ENCODE peak calls at places on chromosomes 13 and 19, in eight cellular contexts. D is stimulated activated CD4-positive, alpha-beta T cell treated with anti-CD3 and anti-CD28 coated beads, TNF-alpha, amount 100 ng/mL, for 24 hours; S is CD8-positive, alpha-beta memory T cell; L is erythroblast; H is T-helper 1 cell; X is MV-4-11; U is NCI-H345; G is GM23248. P is an unnamed sample.

GRCh38 chr19:13865578-13866462 is 11.1 kb upstream of the NANOS3 start:
- DNase-seq in D (no peak), S (no peak), L (no peak), H (no peak), X (no peak), U (no peak), G (peak), P (no peak)

GRCh38 chr19:17834350-17835181 is 13.2 kb downstream of the JAK3 start:
- DNase-seq in D (no peak), S (no peak), L (no peak), H (no peak), X (no peak), U (no peak), G (peak), P (no peak)

GRCh38 chr19:4267101-4267900 is 11.8 kb upstream of the SHD start:
- DNase-seq in D (peak), S (peak), L (peak), H (peak), X (peak), U (peak), G (peak), P (peak)

GRCh38 chr13:80654638-80655249 is 313.8 kb upstream of the SPRY2 start:
- DNase-seq in D (no peak), S (no peak), L (no peak), H (no peak), X (no peak), U (no peak), G (no peak), P (no peak)

GRCh38 chr19:11451942-11452813 is 16.7 kb downstream of the PRKCSH start:
- DNase-seq in D (no peak), S (no peak), L (no peak), H (no peak), X (no peak), U (no peak), G (no peak), P (no peak)

GRCh38 chr19:1355258-1355973 is 28.3 kb upstream of the NDUFS7 start:
- DNase-seq in D (no peak), S (no peak), L (no peak), H (no peak), X (no peak), U (peak), G (peak), P (no peak)

GRCh38 chr13:44331446-44331845 is 42.2 kb upstream of the SERP2 start:
- DNase-seq in D (no peak), S (no peak), L (no peak), H (no peak), X (no peak), U (no peak), G (no peak), P (no peak)

GRCh38 chr13:46641274-46642081 is 88.5 kb downstream of the LRCH1 start:
- DNase-seq in D (no peak), S (no peak), L (no peak), H (no peak), X (peak), U (no peak), G (peak), P (no peak)

GRCh38 chr19:14081797-14082674 is 3.5 kb downstream of the C19orf67 start:
- DNase-seq in D (no peak), S (peak), L (no peak), H (no peak), X (no peak), U (peak), G (peak), P (no peak)

GRCh38 chr13:49502954-49503353 is 7.2 kb downstream of the PHF11 start:
- DNase-seq in D (no peak), S (no peak), L (no peak), H (no peak), X (no peak), U (no peak), G (peak), P (no peak)

GRCh38 chr13:33004454-33004853 is 11.8 kb upstream of the KL start:
- DNase-seq in D (no peak), S (no peak), L (no peak), H (no peak), X (peak), U (no peak), G (peak), P (no peak)

GRCh38 chr13:40613954-40614353 is 52.5 kb downstream of the FOXO1 start:
- DNase-seq in D (no peak), S (no peak), L (no peak), H (no peak), X (no peak), U (no peak), G (no peak), P (no peak)

GRCh38 chr13:41458187-41458938 is 1.0 kb downstream of the RGCC start:
- DNase-seq in D (no peak), S (peak), L (peak), H (no peak), X (peak), U (no peak), G (peak), P (peak)

GRCh38 chr19:33052352-33052972 is 12.2 kb downstream of the RHPN2 start:
- DNase-seq in D (no peak), S (no peak), L (no peak), H (no peak), X (peak), U (peak), G (peak), P (no peak)

GRCh38 chr13:32135655-32136054 is 104.1 kb downstream of the FRY start:
- DNase-seq in D (no peak), S (no peak), L (no peak), H (no peak), X (no peak), U (no peak), G (peak), P (no peak)

GRCh38 chr13:27080018-27080948 is 91.3 kb downstream of the USP12 start:
- DNase-seq in D (no peak), S (no peak), L (no peak), H (no peak), X (no peak), U (no peak), G (no peak), P (no peak)

GRCh38 chr13:75430618-75431209 is 51.3 kb downstream of the TBC1D4 start:
- DNase-seq in D (no peak), S (no peak), L (no peak), H (no peak), X (no peak), U (no peak), G (no peak), P (no peak)

GRCh38 chr13:33109801-33110200 is 93.6 kb downstream of the KL start:
- DNase-seq in D (no peak), S (no peak), L (no peak), H (no peak), X (no peak), U (no peak), G (peak), P (no peak)

GRCh38 chr13:49859568-49859967 is 67.1 kb upstream of the KPNA3 start:
- DNase-seq in D (no peak), S (no peak), L (no peak), H (no peak), X (no peak), U (no peak), G (peak), P (no peak)

GRCh38 chr19:47221890-47222289 is 9.1 kb downstream of the BBC3 start:
- DNase-seq in D (no peak), S (no peak), L (no peak), H (no peak), X (no peak), U (no peak), G (no peak), P (no peak)

GRCh38 chr19:1401138-1401888 is at the start of gene GAMT:
- DNase-seq in D (peak), S (peak), L (peak), H (peak), X (peak), U (peak), G (peak), P (peak)

GRCh38 chr13:101298517-101298916 is 117.8 kb downstream of the NALCN start:
- DNase-seq in D (no peak), S (no peak), L (no peak), H (no peak), X (no peak), U (no peak), G (no peak), P (no peak)

GRCh38 chr13:113650275-113650674 is 7.7 kb downstream of the ATP4B start:
- DNase-seq in D (no peak), S (no peak), L (no peak), H (no peak), X (no peak), U (peak), G (no peak), P (no peak)

GRCh38 chr19:13830761-13831481 is 35.7 kb downstream of the ZSWIM4 start:
- DNase-seq in D (no peak), S (no peak), L (no peak), H (no peak), X (no peak), U (no peak), G (peak), P (no peak)

GRCh38 chr13:63092461-63092860 is 1676.8 kb upstream of the PCDH20 start:
- DNase-seq in D (no peak), S (no peak), L (no peak), H (no peak), X (no peak), U (no peak), G (no peak), P (no peak)

GRCh38 chr19:1275976-1276619 is 768 bp downstream of the FAM174C start:
- DNase-seq in D (no peak), S (no peak), L (no peak), H (no peak), X (no peak), U (no peak), G (no peak), P (no peak)